ENCODE peak calls at places on chromosomes 4 and X, in five cellular contexts. One of them, this sample, is unnamed.
A peak's percentile ranks its signal among the peaks of the same experiment; 100 is the strongest.

GRCh38 chr4:173346074-173346473 is 11.9 kb upstream of the HMGB2 start:
- DNase-seq in lower lobe of right lung: no peak
- DNase-seq in esophagus muscularis mucosa: no peak
- DNase-seq in mesothelial cell of epicardium: no peak
- DNase-seq in type B pancreatic cell: no peak
- DNase-seq in this sample: no peak

GRCh38 chr4:124753941-124754581 is 41.5 kb upstream of the ANKRD50 start:
- DNase-seq in lower lobe of right lung: peak; percentile 57
- DNase-seq in esophagus muscularis mucosa: no peak
- DNase-seq in mesothelial cell of epicardium: no peak
- DNase-seq in type B pancreatic cell: no peak
- DNase-seq in this sample: no peak

GRCh38 chr4:121551271-121551670 is 145.5 kb downstream of the ANXA5 start:
- DNase-seq in lower lobe of right lung: no peak
- DNase-seq in esophagus muscularis mucosa: no peak
- DNase-seq in mesothelial cell of epicardium: no peak
- DNase-seq in type B pancreatic cell: no peak
- DNase-seq in this sample: no peak

GRCh38 chr4:140078366-140078765 is 75.6 kb downstream of the MAML3 start:
- DNase-seq in lower lobe of right lung: no peak
- DNase-seq in esophagus muscularis mucosa: no peak
- DNase-seq in mesothelial cell of epicardium: no peak
- DNase-seq in type B pancreatic cell: no peak
- DNase-seq in this sample: no peak

GRCh38 chr4:38753021-38753806 is 29.6 kb downstream of the TLR10 start:
- DNase-seq in lower lobe of right lung: peak; percentile 62
- DNase-seq in esophagus muscularis mucosa: peak; percentile 93
- DNase-seq in mesothelial cell of epicardium: peak; percentile 74
- DNase-seq in type B pancreatic cell: peak; percentile 84
- DNase-seq in this sample: no peak

GRCh38 chr4:140326395-140326993 is 47.0 kb upstream of the SCOC start:
- DNase-seq in lower lobe of right lung: no peak
- DNase-seq in esophagus muscularis mucosa: no peak
- DNase-seq in mesothelial cell of epicardium: no peak
- DNase-seq in type B pancreatic cell: no peak
- DNase-seq in this sample: no peak

GRCh38 chrX:10071451-10072163 is 85.2 kb upstream of the CLCN4 start:
- DNase-seq in lower lobe of right lung: no peak
- DNase-seq in esophagus muscularis mucosa: no peak
- DNase-seq in mesothelial cell of epicardium: no peak
- DNase-seq in type B pancreatic cell: no peak
- DNase-seq in this sample: no peak

GRCh38 chr4:178415925-178416324 is 973.7 kb upstream of the AGA start:
- DNase-seq in lower lobe of right lung: no peak
- DNase-seq in esophagus muscularis mucosa: no peak
- DNase-seq in mesothelial cell of epicardium: no peak
- DNase-seq in type B pancreatic cell: no peak
- DNase-seq in this sample: no peak

GRCh38 chrX:155056877-155057792 is 13.8 kb downstream of the CMC4 start:
- DNase-seq in lower lobe of right lung: peak; percentile 66
- DNase-seq in esophagus muscularis mucosa: peak; percentile 91
- DNase-seq in mesothelial cell of epicardium: peak; percentile 68
- DNase-seq in type B pancreatic cell: no peak
- DNase-seq in this sample: peak; percentile 47

GRCh38 chrX:12412561-12412960 is 274.3 kb downstream of the FRMPD4 start:
- DNase-seq in lower lobe of right lung: no peak
- DNase-seq in esophagus muscularis mucosa: no peak
- DNase-seq in mesothelial cell of epicardium: no peak
- DNase-seq in type B pancreatic cell: no peak
- DNase-seq in this sample: no peak

GRCh38 chrX:123186796-123187195 is 2.7 kb downstream of the GRIA3 start:
- DNase-seq in lower lobe of right lung: no peak
- DNase-seq in esophagus muscularis mucosa: no peak
- DNase-seq in mesothelial cell of epicardium: no peak
- DNase-seq in type B pancreatic cell: no peak
- DNase-seq in this sample: no peak

GRCh38 chrX:14902536-14902935 is 29.3 kb downstream of the MOSPD2 start:
- DNase-seq in lower lobe of right lung: no peak
- DNase-seq in esophagus muscularis mucosa: no peak
- DNase-seq in mesothelial cell of epicardium: no peak
- DNase-seq in type B pancreatic cell: no peak
- DNase-seq in this sample: no peak

GRCh38 chrX:118536687-118537461 is 41.3 kb downstream of the DOCK11 start:
- DNase-seq in lower lobe of right lung: no peak
- DNase-seq in esophagus muscularis mucosa: no peak
- DNase-seq in mesothelial cell of epicardium: no peak
- DNase-seq in type B pancreatic cell: no peak
- DNase-seq in this sample: no peak

GRCh38 chr4:76194325-76194724 is 19.3 kb downstream of the SCARB2 start:
- DNase-seq in lower lobe of right lung: no peak
- DNase-seq in esophagus muscularis mucosa: peak; percentile 39
- DNase-seq in mesothelial cell of epicardium: no peak
- DNase-seq in type B pancreatic cell: no peak
- DNase-seq in this sample: no peak

GRCh38 chr4:153152453-153153338 is 51.5 kb upstream of the TRIM2 start:
- DNase-seq in lower lobe of right lung: peak; percentile 63
- DNase-seq in esophagus muscularis mucosa: no peak
- DNase-seq in mesothelial cell of epicardium: peak; percentile 57
- DNase-seq in type B pancreatic cell: peak; percentile 75
- DNase-seq in this sample: peak; percentile 50

GRCh38 chr4:41418444-41418843 is 119.5 kb upstream of the LIMCH1 start:
- DNase-seq in lower lobe of right lung: no peak
- DNase-seq in esophagus muscularis mucosa: no peak
- DNase-seq in mesothelial cell of epicardium: no peak
- DNase-seq in type B pancreatic cell: no peak
- DNase-seq in this sample: no peak

GRCh38 chr4:144288011-144288903 is 147.7 kb upstream of the GYPA start:
- DNase-seq in lower lobe of right lung: no peak
- DNase-seq in esophagus muscularis mucosa: no peak
- DNase-seq in mesothelial cell of epicardium: no peak
- DNase-seq in type B pancreatic cell: no peak
- DNase-seq in this sample: no peak

GRCh38 chr4:124018383-124019317 is 622.1 kb downstream of the SPRY1 start:
- DNase-seq in lower lobe of right lung: no peak
- DNase-seq in esophagus muscularis mucosa: peak; percentile 93
- DNase-seq in mesothelial cell of epicardium: no peak
- DNase-seq in type B pancreatic cell: no peak
- DNase-seq in this sample: peak; percentile 32

GRCh38 chr4:32251126-32251525 is 1531.0 kb downstream of the PCDH7 start:
- DNase-seq in lower lobe of right lung: no peak
- DNase-seq in esophagus muscularis mucosa: no peak
- DNase-seq in mesothelial cell of epicardium: no peak
- DNase-seq in type B pancreatic cell: no peak
- DNase-seq in this sample: no peak

GRCh38 chrX:3244955-3245354 is 101.5 kb downstream of the MXRA5 start:
- DNase-seq in lower lobe of right lung: no peak
- DNase-seq in esophagus muscularis mucosa: no peak
- DNase-seq in mesothelial cell of epicardium: no peak
- DNase-seq in type B pancreatic cell: no peak
- DNase-seq in this sample: no peak

GRCh38 chr4:98341309-98341708 is 80.1 kb downstream of the RAP1GDS1 start:
- DNase-seq in lower lobe of right lung: no peak
- DNase-seq in esophagus muscularis mucosa: no peak
- DNase-seq in mesothelial cell of epicardium: no peak
- DNase-seq in type B pancreatic cell: no peak
- DNase-seq in this sample: no peak

GRCh38 chr4:7421356-7422097 is 13.2 kb downstream of the PSAPL1 start:
- DNase-seq in lower lobe of right lung: no peak
- DNase-seq in esophagus muscularis mucosa: no peak
- DNase-seq in mesothelial cell of epicardium: peak; percentile 29
- DNase-seq in type B pancreatic cell: peak; percentile 62
- DNase-seq in this sample: no peak

GRCh38 chr4:1948892-1949436 is 59.8 kb downstream of the NELFA start:
- DNase-seq in lower lobe of right lung: no peak
- DNase-seq in esophagus muscularis mucosa: no peak
- DNase-seq in mesothelial cell of epicardium: no peak
- DNase-seq in type B pancreatic cell: no peak
- DNase-seq in this sample: no peak

GRCh38 chr4:6530301-6530700 is 44.7 kb upstream of the MAN2B2 start:
- DNase-seq in lower lobe of right lung: no peak
- DNase-seq in esophagus muscularis mucosa: no peak
- DNase-seq in mesothelial cell of epicardium: no peak
- DNase-seq in type B pancreatic cell: no peak
- DNase-seq in this sample: no peak

GRCh38 chr4:163582688-163583087 is 88.2 kb downstream of the TMA16 start:
- DNase-seq in lower lobe of right lung: no peak
- DNase-seq in esophagus muscularis mucosa: no peak
- DNase-seq in mesothelial cell of epicardium: no peak
- DNase-seq in type B pancreatic cell: no peak
- DNase-seq in this sample: no peak

GRCh38 chr4:76782837-76783236 is 115.1 kb downstream of the SOWAHB start:
- DNase-seq in lower lobe of right lung: no peak
- DNase-seq in esophagus muscularis mucosa: no peak
- DNase-seq in mesothelial cell of epicardium: no peak
- DNase-seq in type B pancreatic cell: no peak
- DNase-seq in this sample: no peak

GRCh38 chrX:132266583-132267355 is 47.5 kb upstream of the RAP2C start:
- DNase-seq in lower lobe of right lung: no peak
- DNase-seq in esophagus muscularis mucosa: no peak
- DNase-seq in mesothelial cell of epicardium: no peak
- DNase-seq in type B pancreatic cell: no peak
- DNase-seq in this sample: peak; percentile 31

GRCh38 chr4:41880840-41881831 is 54.1 kb upstream of the TMEM33 start:
- DNase-seq in lower lobe of right lung: no peak
- DNase-seq in esophagus muscularis mucosa: no peak
- DNase-seq in mesothelial cell of epicardium: peak; percentile 38
- DNase-seq in type B pancreatic cell: no peak
- DNase-seq in this sample: peak; percentile 43

DNA sequence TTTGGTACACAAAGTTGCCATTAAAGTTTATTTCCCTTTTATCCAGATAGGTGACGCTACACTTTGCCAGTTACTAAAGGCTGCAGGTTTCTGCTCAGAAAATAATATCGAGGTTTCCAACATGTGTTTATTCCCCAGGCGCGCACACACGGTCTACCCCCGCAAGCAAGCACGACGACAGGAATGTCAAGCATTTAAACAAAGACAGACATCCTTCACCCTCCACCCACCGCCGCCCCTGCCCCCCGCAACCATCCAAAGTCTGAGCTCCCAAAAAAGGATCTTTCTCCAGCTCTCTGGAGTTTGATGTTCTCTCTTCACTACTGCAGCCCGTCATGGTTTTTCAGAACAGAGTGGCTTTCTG is 1.3 kb upstream of the PCDH7 start:
- DNase-seq in lower lobe of right lung: no peak
- DNase-seq in esophagus muscularis mucosa: no peak
- DNase-seq in mesothelial cell of epicardium: peak; percentile 49
- DNase-seq in type B pancreatic cell: no peak
- DNase-seq in this sample: peak; percentile 33
- TF ChIP-seq CTCF in lower lobe of right lung: no peak
- TF ChIP-seq CTCF in esophagus muscularis mucosa: peak; percentile 43
- TF ChIP-seq CTCF in mesothelial cell of epicardium: no peak
- TF ChIP-seq CTCF in type B pancreatic cell: no peak
- TF ChIP-seq CTCF in this sample: no peak

GRCh38 chr4:4524364-4524763 is 17.5 kb downstream of the STX18 start:
- DNase-seq in lower lobe of right lung: no peak
- DNase-seq in esophagus muscularis mucosa: no peak
- DNase-seq in mesothelial cell of epicardium: no peak
- DNase-seq in type B pancreatic cell: no peak
- DNase-seq in this sample: peak; percentile 59
- TF ChIP-seq CTCF in lower lobe of right lung: peak; percentile 7
- TF ChIP-seq CTCF in esophagus muscularis mucosa: no peak
- TF ChIP-seq CTCF in mesothelial cell of epicardium: no peak
- TF ChIP-seq CTCF in type B pancreatic cell: peak; percentile 26
- TF ChIP-seq CTCF in this sample: peak; percentile 45

GRCh38 chr4:130559268-130559667 is 1463.3 kb downstream of the C4orf33 start:
- DNase-seq in lower lobe of right lung: no peak
- DNase-seq in esophagus muscularis mucosa: no peak
- DNase-seq in mesothelial cell of epicardium: no peak
- DNase-seq in type B pancreatic cell: no peak
- DNase-seq in this sample: no peak

GRCh38 chr4:130563891-130564418 is 1468.0 kb downstream of the C4orf33 start:
- DNase-seq in lower lobe of right lung: no peak
- DNase-seq in esophagus muscularis mucosa: no peak
- DNase-seq in mesothelial cell of epicardium: no peak
- DNase-seq in type B pancreatic cell: no peak
- DNase-seq in this sample: no peak

GRCh38 chr4:130568746-130569145 is 1472.8 kb downstream of the C4orf33 start:
- DNase-seq in lower lobe of right lung: no peak
- DNase-seq in esophagus muscularis mucosa: no peak
- DNase-seq in mesothelial cell of epicardium: no peak
- DNase-seq in type B pancreatic cell: no peak
- DNase-seq in this sample: no peak

DNA sequence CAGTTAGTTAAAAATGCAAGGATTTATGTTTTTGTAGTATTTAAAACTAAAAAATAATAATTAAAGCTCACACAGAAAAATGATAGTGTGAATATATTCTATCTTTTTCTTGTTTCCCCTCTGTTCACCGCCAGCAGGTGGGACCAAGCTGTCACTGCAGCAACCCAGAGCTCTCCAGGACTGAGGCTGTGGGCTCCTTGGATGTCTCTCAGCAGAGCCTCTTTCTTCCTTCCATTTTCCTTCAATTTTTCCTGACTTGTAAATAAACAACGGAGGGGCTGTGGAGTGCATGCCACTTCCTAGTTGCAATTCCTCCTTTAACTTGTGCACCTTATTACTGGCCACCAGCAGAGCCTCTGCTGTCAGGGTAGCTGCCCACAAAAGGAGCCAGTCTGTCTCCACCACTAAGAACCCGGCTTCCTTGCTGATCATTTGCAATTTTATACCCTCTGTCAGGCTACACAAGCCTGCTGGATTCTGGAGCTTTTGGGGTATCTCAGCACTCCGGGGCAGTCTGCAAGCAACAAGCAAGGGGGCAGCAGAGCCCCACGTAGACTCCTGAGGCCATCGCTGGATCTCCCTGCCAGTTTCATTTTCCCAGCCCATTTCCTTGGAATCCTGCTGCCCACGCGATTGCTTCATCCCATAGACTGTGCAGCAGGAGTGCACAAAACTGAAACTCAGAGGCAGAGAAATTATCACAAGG is 1467.4 kb downstream of the C4orf33 start:
- DNase-seq in lower lobe of right lung: no peak
- DNase-seq in esophagus muscularis mucosa: no peak
- DNase-seq in mesothelial cell of epicardium: peak; percentile 46
- DNase-seq in type B pancreatic cell: no peak
- DNase-seq in this sample: no peak
- TF ChIP-seq CTCF in lower lobe of right lung: peak; percentile 25
- TF ChIP-seq CTCF in esophagus muscularis mucosa: peak; percentile 23
- TF ChIP-seq CTCF in mesothelial cell of epicardium: no peak
- TF ChIP-seq CTCF in type B pancreatic cell: peak; percentile 72
- TF ChIP-seq CTCF in this sample: no peak

GRCh38 chr4:113762851-113763172 is 1.3 kb upstream of the CAMK2D start:
- DNase-seq in lower lobe of right lung: no peak
- DNase-seq in esophagus muscularis mucosa: no peak
- DNase-seq in mesothelial cell of epicardium: no peak
- DNase-seq in type B pancreatic cell: no peak
- DNase-seq in this sample: no peak

GRCh38 chr4:113760852-113761681 is 471 bp downstream of the CAMK2D start:
- DNase-seq in lower lobe of right lung: peak; percentile 89
- DNase-seq in esophagus muscularis mucosa: peak; percentile 93
- DNase-seq in mesothelial cell of epicardium: no peak
- DNase-seq in type B pancreatic cell: peak; percentile 74
- DNase-seq in this sample: peak; percentile 68

GRCh38 chr4:113762061-113762850 is 718 bp upstream of the CAMK2D start:
- DNase-seq in lower lobe of right lung: peak; percentile 99
- DNase-seq in esophagus muscularis mucosa: peak; percentile 100
- DNase-seq in mesothelial cell of epicardium: peak; percentile 98
- DNase-seq in type B pancreatic cell: peak; percentile 98
- DNase-seq in this sample: peak; percentile 91

GRCh38 chr4:113760094-113760851 is 1.3 kb downstream of the CAMK2D start:
- DNase-seq in lower lobe of right lung: peak; percentile 56
- DNase-seq in esophagus muscularis mucosa: no peak
- DNase-seq in mesothelial cell of epicardium: peak; percentile 40
- DNase-seq in type B pancreatic cell: no peak
- DNase-seq in this sample: no peak

GRCh38 chr4:113761682-113762060 is at the start of gene CAMK2D:
- DNase-seq in lower lobe of right lung: peak; percentile 86
- DNase-seq in esophagus muscularis mucosa: peak; percentile 94
- DNase-seq in mesothelial cell of epicardium: peak; percentile 88
- DNase-seq in type B pancreatic cell: peak; percentile 87
- DNase-seq in this sample: peak; percentile 82
- TF ChIP-seq CTCF in lower lobe of right lung: peak; percentile 38
- TF ChIP-seq CTCF in esophagus muscularis mucosa: peak; percentile 64
- TF ChIP-seq CTCF in mesothelial cell of epicardium: no peak
- TF ChIP-seq CTCF in type B pancreatic cell: peak; percentile 52
- TF ChIP-seq CTCF in this sample: peak; percentile 74

This sample was measured in GM13976.